ENCODE peak calls at places on chromosomes 6 and 20, in six cellular contexts. One of them, this sample, is unnamed.

GRCh38 chr6:56827908-56828649 is 126.8 kb upstream of the BEND6 start:
- DNase-seq in adrenal gland: no peak
- DNase-seq in foreskin fibroblast: no peak
- DNase-seq in uterus: no peak
- DNase-seq in H9: no peak
- DNase-seq in cardiac fibroblast: peak
- DNase-seq in this sample: no peak

GRCh38 chr6:169804427-169804826 is 53.0 kb downstream of the ERMARD start:
- DNase-seq in H9: no peak
- DNase-seq in adrenal gland: no peak
- DNase-seq in cardiac fibroblast: no peak
- DNase-seq in foreskin fibroblast: no peak
- DNase-seq in uterus: no peak
- DNase-seq in this sample: no peak

GRCh38 chr6:66851930-66852329 is 1144.9 kb upstream of the EYS start:
- DNase-seq in foreskin fibroblast: peak
- DNase-seq in cardiac fibroblast: peak
- DNase-seq in adrenal gland: no peak
- DNase-seq in H9: no peak
- DNase-seq in uterus: no peak
- DNase-seq in this sample: no peak

GRCh38 chr6:9484091-9484490 is 930.8 kb downstream of the TFAP2A start:
- DNase-seq in cardiac fibroblast: peak
- DNase-seq in adrenal gland: no peak
- DNase-seq in foreskin fibroblast: peak
- DNase-seq in H9: no peak
- DNase-seq in uterus: no peak
- DNase-seq in this sample: no peak

GRCh38 chr20:32333181-32333987 is 24.7 kb upstream of the ASXL1 start:
- DNase-seq in foreskin fibroblast: no peak
- DNase-seq in uterus: no peak
- DNase-seq in H9: no peak
- DNase-seq in adrenal gland: no peak
- DNase-seq in cardiac fibroblast: no peak
- DNase-seq in this sample: no peak

GRCh38 chr6:93300661-93301060 is 118.7 kb downstream of the EPHA7 start:
- DNase-seq in cardiac fibroblast: no peak
- DNase-seq in H9: no peak
- DNase-seq in foreskin fibroblast: no peak
- DNase-seq in uterus: no peak
- DNase-seq in adrenal gland: no peak
- DNase-seq in this sample: no peak

GRCh38 chr6:80639243-80639642 is 532.8 kb downstream of the BCKDHB start:
- DNase-seq in foreskin fibroblast: no peak
- DNase-seq in uterus: no peak
- DNase-seq in adrenal gland: no peak
- DNase-seq in H9: no peak
- DNase-seq in cardiac fibroblast: peak
- DNase-seq in this sample: no peak

GRCh38 chr6:116229287-116229913 is 24.5 kb downstream of the TSPYL4 start:
- DNase-seq in foreskin fibroblast: peak
- DNase-seq in uterus: peak
- DNase-seq in cardiac fibroblast: peak
- DNase-seq in H9: peak
- DNase-seq in adrenal gland: peak
- DNase-seq in this sample: peak

GRCh38 chr20:2236266-2236665 is 59.5 kb upstream of the TGM3 start:
- DNase-seq in adrenal gland: no peak
- DNase-seq in foreskin fibroblast: peak
- DNase-seq in cardiac fibroblast: peak
- DNase-seq in H9: no peak
- DNase-seq in uterus: no peak
- DNase-seq in this sample: no peak

GRCh38 chr20:13717631-13718044 is 67.1 kb downstream of the ESF1 start:
- DNase-seq in uterus: no peak
- DNase-seq in foreskin fibroblast: no peak
- DNase-seq in H9: no peak
- DNase-seq in cardiac fibroblast: no peak
- DNase-seq in adrenal gland: no peak
- DNase-seq in this sample: no peak

GRCh38 chr20:47546184-47547033 is 44.7 kb downstream of the NCOA3 start:
- DNase-seq in cardiac fibroblast: peak
- DNase-seq in foreskin fibroblast: peak
- DNase-seq in H9: no peak
- DNase-seq in adrenal gland: no peak
- DNase-seq in uterus: no peak
- DNase-seq in this sample: no peak

GRCh38 chr20:41428285-41428684 is 61.7 kb upstream of the EMILIN3 start:
- DNase-seq in cardiac fibroblast: peak
- DNase-seq in H9: no peak
- DNase-seq in adrenal gland: no peak
- DNase-seq in uterus: no peak
- DNase-seq in foreskin fibroblast: peak
- DNase-seq in this sample: no peak

GRCh38 chr6:99434702-99435530 is 9.8 kb upstream of the PNISR start:
- DNase-seq in adrenal gland: no peak
- DNase-seq in foreskin fibroblast: peak
- DNase-seq in cardiac fibroblast: peak
- DNase-seq in uterus: no peak
- DNase-seq in H9: no peak
- DNase-seq in this sample: no peak

GRCh38 chr6:47810885-47811284 is 29.1 kb downstream of the OPN5 start:
- DNase-seq in H9: peak
- DNase-seq in adrenal gland: no peak
- DNase-seq in cardiac fibroblast: no peak
- DNase-seq in uterus: no peak
- DNase-seq in foreskin fibroblast: no peak
- DNase-seq in this sample: no peak

GRCh38 chr6:109349419-109349987 is 32.8 kb downstream of the CD164 start:
- DNase-seq in adrenal gland: no peak
- DNase-seq in uterus: no peak
- DNase-seq in H9: no peak
- DNase-seq in foreskin fibroblast: peak
- DNase-seq in cardiac fibroblast: peak
- DNase-seq in this sample: no peak

GRCh38 chr6:22583927-22584326 is 14.6 kb downstream of the HDGFL1 start:
- DNase-seq in cardiac fibroblast: no peak
- DNase-seq in foreskin fibroblast: peak
- DNase-seq in H9: no peak
- DNase-seq in uterus: no peak
- DNase-seq in adrenal gland: peak
- DNase-seq in this sample: no peak

GRCh38 chr6:3616565-3617176 is 134.8 kb downstream of the PXDC1 start:
- DNase-seq in adrenal gland: no peak
- DNase-seq in foreskin fibroblast: no peak
- DNase-seq in uterus: no peak
- DNase-seq in cardiac fibroblast: no peak
- DNase-seq in H9: no peak
- DNase-seq in this sample: no peak

GRCh38 chr6:167350322-167350721 is 25.4 kb downstream of the TTLL2 start:
- DNase-seq in adrenal gland: no peak
- DNase-seq in foreskin fibroblast: no peak
- DNase-seq in H9: no peak
- DNase-seq in uterus: no peak
- DNase-seq in cardiac fibroblast: no peak
- DNase-seq in this sample: no peak

GRCh38 chr6:21885532-21886089 is 292.1 kb downstream of the SOX4 start:
- DNase-seq in foreskin fibroblast: peak
- DNase-seq in adrenal gland: no peak
- DNase-seq in uterus: peak
- DNase-seq in cardiac fibroblast: peak
- DNase-seq in H9: no peak
- DNase-seq in this sample: peak

GRCh38 chr6:151445482-151445881 is 6.4 kb downstream of the RMND1 start:
- DNase-seq in uterus: no peak
- DNase-seq in cardiac fibroblast: peak
- DNase-seq in H9: no peak
- DNase-seq in adrenal gland: no peak
- DNase-seq in foreskin fibroblast: peak
- DNase-seq in this sample: no peak

GRCh38 chr6:72760130-72760793 is 138.4 kb downstream of the KCNQ5 start:
- DNase-seq in cardiac fibroblast: peak
- DNase-seq in foreskin fibroblast: no peak
- DNase-seq in uterus: no peak
- DNase-seq in H9: no peak
- DNase-seq in adrenal gland: no peak
- DNase-seq in this sample: no peak

GRCh38 chr6:119442776-119443184 is 93.2 kb upstream of the MAN1A1 start:
- DNase-seq in cardiac fibroblast: no peak
- DNase-seq in foreskin fibroblast: no peak
- DNase-seq in uterus: no peak
- DNase-seq in H9: no peak
- DNase-seq in adrenal gland: peak
- DNase-seq in this sample: no peak

GRCh38 chr20:54545959-54546358 is 70.6 kb downstream of the DOK5 start:
- DNase-seq in adrenal gland: no peak
- DNase-seq in foreskin fibroblast: peak
- DNase-seq in cardiac fibroblast: peak
- DNase-seq in uterus: no peak
- DNase-seq in H9: no peak
- DNase-seq in this sample: no peak

GRCh38 chr20:37457928-37458327 is 63.1 kb upstream of the NNAT start:
- DNase-seq in foreskin fibroblast: no peak
- DNase-seq in H9: no peak
- DNase-seq in cardiac fibroblast: peak
- DNase-seq in adrenal gland: no peak
- DNase-seq in uterus: no peak
- DNase-seq in this sample: no peak

GRCh38 chr20:48041078-48041780 is 255.9 kb upstream of the SULF2 start:
- DNase-seq in cardiac fibroblast: no peak
- DNase-seq in H9: no peak
- DNase-seq in adrenal gland: no peak
- DNase-seq in uterus: peak
- DNase-seq in foreskin fibroblast: no peak
- DNase-seq in this sample: no peak

GRCh38 chr6:100946021-100946540 is 65.0 kb upstream of the ASCC3 start:
- DNase-seq in H9: no peak
- DNase-seq in foreskin fibroblast: no peak
- DNase-seq in adrenal gland: no peak
- DNase-seq in uterus: no peak
- DNase-seq in cardiac fibroblast: no peak
- DNase-seq in this sample: no peak
- TF ChIP-seq CTCF in H9: no peak
- TF ChIP-seq CTCF in foreskin fibroblast: no peak
- TF ChIP-seq CTCF in adrenal gland: no peak
- TF ChIP-seq CTCF in uterus: no peak
- TF ChIP-seq CTCF in cardiac fibroblast: no peak
- TF ChIP-seq CTCF in this sample: no peak

DNA sequence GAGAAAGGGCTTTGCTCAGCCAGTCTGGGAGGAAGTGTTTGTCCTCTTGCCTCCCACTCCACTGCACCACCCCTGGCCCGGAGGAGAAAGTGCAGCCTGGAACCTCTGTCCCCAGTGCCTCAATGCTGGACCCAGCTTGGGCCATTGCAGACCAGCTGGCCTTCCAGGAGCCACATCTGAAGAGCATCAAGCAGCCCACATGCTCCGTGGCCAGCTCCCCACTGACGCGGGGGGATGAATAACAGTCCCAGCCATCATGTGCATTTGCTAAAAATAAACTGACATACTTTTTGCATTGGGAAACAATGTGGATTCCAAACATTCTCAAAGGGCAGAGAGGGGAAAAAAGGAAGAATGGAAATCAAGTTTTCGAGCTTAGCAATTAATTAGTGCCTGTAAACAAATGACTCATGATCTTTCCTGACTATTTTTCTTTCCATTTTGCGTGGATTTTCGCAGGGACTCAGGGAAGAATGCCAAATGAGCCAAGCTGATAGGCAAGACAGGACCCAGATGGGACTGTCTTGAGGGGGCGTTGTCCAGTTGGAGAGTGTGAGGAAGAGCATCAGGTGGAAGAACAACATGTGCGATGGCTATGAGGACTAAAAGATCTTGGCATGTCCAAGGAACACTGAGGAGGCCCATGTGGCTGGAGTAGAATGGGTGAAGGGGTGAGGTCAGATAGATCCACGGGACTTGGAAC is 34.1 kb downstream of the CEBPB start:
- DNase-seq in uterus: peak
- DNase-seq in H9: no peak
- DNase-seq in foreskin fibroblast: peak
- DNase-seq in adrenal gland: peak
- DNase-seq in cardiac fibroblast: peak
- DNase-seq in this sample: no peak
- TF ChIP-seq CTCF in uterus: no peak
- TF ChIP-seq CTCF in H9: peak
- TF ChIP-seq CTCF in foreskin fibroblast: peak
- TF ChIP-seq CTCF in adrenal gland: peak
- TF ChIP-seq CTCF in cardiac fibroblast: peak
- TF ChIP-seq CTCF in this sample: no peak

GRCh38 chr20:7734216-7734615 is 206.0 kb downstream of the HAO1 start:
- DNase-seq in cardiac fibroblast: no peak
- DNase-seq in foreskin fibroblast: no peak
- DNase-seq in adrenal gland: no peak
- DNase-seq in H9: no peak
- DNase-seq in uterus: no peak
- DNase-seq in this sample: no peak

GRCh38 chr20:7741866-7742265 is 198.4 kb downstream of the HAO1 start:
- DNase-seq in cardiac fibroblast: peak
- DNase-seq in foreskin fibroblast: peak
- DNase-seq in H9: no peak
- DNase-seq in uterus: no peak
- DNase-seq in adrenal gland: no peak
- DNase-seq in this sample: no peak

GRCh38 chr20:7736336-7736735 is 203.9 kb downstream of the HAO1 start:
- DNase-seq in adrenal gland: no peak
- DNase-seq in cardiac fibroblast: peak
- DNase-seq in uterus: no peak
- DNase-seq in H9: no peak
- DNase-seq in foreskin fibroblast: peak
- DNase-seq in this sample: no peak
- TF ChIP-seq CTCF in adrenal gland: no peak
- TF ChIP-seq CTCF in cardiac fibroblast: no peak
- TF ChIP-seq CTCF in uterus: no peak
- TF ChIP-seq CTCF in H9: no peak
- TF ChIP-seq CTCF in foreskin fibroblast: no peak
- TF ChIP-seq CTCF in this sample: no peak

GRCh38 chr20:4092136-4092479 is 76.8 kb upstream of the RNF24 start:
- DNase-seq in cardiac fibroblast: no peak
- DNase-seq in adrenal gland: no peak
- DNase-seq in foreskin fibroblast: no peak
- DNase-seq in uterus: no peak
- DNase-seq in H9: no peak
- DNase-seq in this sample: no peak
- TF ChIP-seq CTCF in cardiac fibroblast: no peak
- TF ChIP-seq CTCF in adrenal gland: no peak
- TF ChIP-seq CTCF in foreskin fibroblast: no peak
- TF ChIP-seq CTCF in uterus: no peak
- TF ChIP-seq CTCF in H9: no peak
- TF ChIP-seq CTCF in this sample: no peak

GRCh38 chr6:79133173-79133572 is 55.1 kb upstream of the PHIP start:
- DNase-seq in adrenal gland: no peak
- DNase-seq in H9: no peak
- DNase-seq in cardiac fibroblast: no peak
- DNase-seq in foreskin fibroblast: no peak
- DNase-seq in uterus: no peak
- DNase-seq in this sample: no peak

DNA sequence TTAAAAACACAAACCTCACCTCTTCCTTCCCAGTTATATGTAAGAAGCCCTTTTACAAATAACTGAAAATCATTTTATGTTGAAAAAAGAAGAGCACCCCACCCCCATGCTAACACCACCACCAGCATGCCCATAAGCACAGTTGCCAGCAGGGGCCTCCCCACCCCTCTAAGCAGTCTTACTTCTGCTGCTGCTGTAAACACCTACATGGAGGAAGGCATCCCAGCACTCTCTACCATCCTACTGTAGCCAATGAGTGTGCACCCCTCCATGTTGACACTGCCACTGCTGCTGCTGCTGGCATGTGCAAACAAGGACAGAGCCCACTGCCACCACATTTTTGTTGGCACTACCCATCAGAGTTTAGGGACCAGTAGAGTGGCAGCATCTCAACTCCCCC is 49.6 kb upstream of the PHIP start:
- DNase-seq in uterus: no peak
- DNase-seq in adrenal gland: no peak
- DNase-seq in foreskin fibroblast: no peak
- DNase-seq in cardiac fibroblast: no peak
- DNase-seq in H9: peak
- DNase-seq in this sample: no peak
- TF ChIP-seq CTCF in uterus: no peak
- TF ChIP-seq CTCF in adrenal gland: no peak
- TF ChIP-seq CTCF in foreskin fibroblast: no peak
- TF ChIP-seq CTCF in cardiac fibroblast: no peak
- TF ChIP-seq CTCF in H9: peak
- TF ChIP-seq CTCF in this sample: peak